ENCODE peak calls at places on chromosome 4, in five cellular contexts. C is GM12878, T is HepG2, D is H1, Z is K562. R is an unnamed sample.

GRCh38 chr4:117777721-117778120 is 256.6 kb upstream of the NDST3 start:
- DNase-seq in T (no peak), Z (no peak), D (no peak), C (no peak), R (no peak)

GRCh38 chr4:103008875-103009729 is 10.4 kb downstream of the SLC9B1 start:
- DNase-seq in D (no peak), Z (peak; percentile 25), C (peak; percentile 46), T (peak; percentile 72), R (peak; percentile 70)

GRCh38 chr4:176778063-176778462 is 14.7 kb downstream of the VEGFC start:
- DNase-seq in T (no peak), D (no peak), Z (no peak), C (no peak), R (peak; percentile 48)

GRCh38 chr4:41216294-41217019 is 2.1 kb upstream of the APBB2 start:
- DNase-seq in Z (peak; percentile 75), T (peak; percentile 84), C (peak; percentile 55), D (peak; percentile 62), R (peak; percentile 87)

GRCh38 chr4:10054571-10055041 is 33.3 kb upstream of the SLC2A9 start:
- DNase-seq in C (no peak), D (no peak), Z (no peak), T (peak; percentile 48), R (no peak)

GRCh38 chr4:82431831-82432230 is 1.4 kb downstream of the ENOPH1 start:
- DNase-seq in Z (no peak), D (no peak), T (no peak), C (no peak), R (no peak)

GRCh38 chr4:183675625-183676024 is 16.5 kb downstream of the TRAPPC11 start:
- DNase-seq in Z (no peak), T (no peak), D (no peak), C (no peak), R (no peak)

GRCh38 chr4:23374280-23374679 is 515.6 kb downstream of the PPARGC1A start:
- DNase-seq in Z (no peak), T (no peak), C (no peak), D (no peak), R (no peak)

GRCh38 chr4:637536-637935 is 12.2 kb downstream of the PDE6B start:
- DNase-seq in Z (no peak), D (no peak), C (no peak), T (no peak), R (no peak)

GRCh38 chr4:22587253-22587652 is 71.4 kb upstream of the ADGRA3 start:
- DNase-seq in Z (no peak), D (no peak), T (no peak), C (no peak), R (no peak)

GRCh38 chr4:6688879-6689505 is 4.7 kb upstream of the S100P start:
- DNase-seq in C (no peak), Z (peak; percentile 71), T (peak; percentile 91), D (no peak), R (peak; percentile 82)

GRCh38 chr4:120071192-120071795 is 4.6 kb upstream of the MAD2L1 start:
- DNase-seq in T (peak; percentile 43), D (no peak), C (no peak), Z (peak; percentile 19), R (peak; percentile 69)

GRCh38 chr4:4284827-4285618 is 4.9 kb downstream of the LYAR start:
- DNase-seq in T (peak; percentile 67), C (no peak), Z (no peak), D (no peak), R (no peak)

GRCh38 chr4:101018836-101019235 is 328.5 kb downstream of the PPP3CA start:
- DNase-seq in T (no peak), Z (no peak), C (peak; percentile 90), D (no peak), R (no peak)

GRCh38 chr4:7121861-7122653 is 54.2 kb upstream of the GRPEL1 start:
- DNase-seq in Z (no peak), D (no peak), C (no peak), T (no peak), R (no peak)

GRCh38 chr4:158821228-158822009 is 52.6 kb downstream of the FNIP2 start:
- DNase-seq in C (no peak), Z (no peak), T (no peak), D (no peak), R (no peak)

GRCh38 chr4:156512622-156513021 is 459.0 kb downstream of the PDGFC start:
- DNase-seq in C (no peak), D (no peak), T (no peak), Z (no peak), R (no peak)

GRCh38 chr4:120466429-120466828 is 399.8 kb upstream of the MAD2L1 start:
- DNase-seq in C (no peak), D (peak; percentile 31), T (no peak), Z (no peak), R (no peak)

GRCh38 chr4:121796283-121796682 is 4.8 kb upstream of the EXOSC9 start:
- DNase-seq in T (no peak), D (no peak), Z (no peak), C (no peak), R (no peak)

GRCh38 chr4:138669479-138670165 is 346.0 kb upstream of the NOCT start:
- DNase-seq in C (no peak), D (no peak), T (no peak), Z (no peak), R (no peak)

GRCh38 chr4:93396274-93396673 is 432.3 kb upstream of the ATOH1 start:
- DNase-seq in Z (no peak), D (no peak), C (no peak), T (no peak), R (no peak)

GRCh38 chr4:55347610-55348228 is 1.7 kb downstream of the SRD5A3 start:
- DNase-seq in T (no peak), Z (no peak), D (no peak), C (no peak), R (no peak)

GRCh38 chr4:149371021-149371420 is 444.6 kb downstream of the IQCM start:
- DNase-seq in C (no peak), Z (no peak), T (peak; percentile 34), D (peak; percentile 7), R (peak; percentile 54)

GRCh38 chr4:154807042-154807630 is 26.1 kb downstream of the RBM46 start:
- DNase-seq in Z (peak; percentile 15), C (peak; percentile 2), D (no peak), T (peak; percentile 4), R (no peak)

GRCh38 chr4:30716158-30716557 is 4.0 kb upstream of the PCDH7 start:
- DNase-seq in Z (no peak), C (no peak), D (no peak), T (peak; percentile 2), R (peak; percentile 14)

GRCh38 chr4:577499-578450 is 1.7 kb upstream of the TMEM271 start:
- DNase-seq in C (no peak), Z (no peak), D (peak; percentile 31), T (peak; percentile 18), R (no peak)

GRCh38 chr4:5751918-5752802 is 41.2 kb downstream of the EVC start:
- DNase-seq in Z (no peak), T (no peak), D (peak; percentile 46), C (no peak), R (no peak)

GRCh38 chr4:129064717-129065116 is 28.6 kb downstream of the SCLT1 start:
- DNase-seq in Z (no peak), T (no peak), C (no peak), D (no peak), R (no peak)

GRCh38 chr4:128287159-128287870 is at the start of gene PGRMC2:
- DNase-seq in T (no peak), Z (peak; percentile 30), C (no peak), D (no peak), R (peak; percentile 48)

GRCh38 chr4:42588909-42589308 is 68.0 kb downstream of the ATP8A1 start:
- DNase-seq in Z (no peak), D (no peak), C (no peak), T (no peak), R (no peak)

GRCh38 chr4:152679414-152680281 is at the start of gene TMEM154:
- DNase-seq in Z (no peak), D (peak; percentile 25), C (no peak), T (no peak), R (peak; percentile 1)

GRCh38 chr4:152680988-152681731 is 1.4 kb upstream of the TMEM154 start:
- DNase-seq in D (no peak), Z (no peak), T (no peak), C (no peak), R (peak; percentile 38)

GRCh38 chr4:152684587-152684986 is 4.8 kb upstream of the TMEM154 start:
- DNase-seq in D (no peak), C (no peak), T (no peak), Z (no peak), R (no peak)

GRCh38 chr4:152684007-152684406 is 4.2 kb upstream of the TMEM154 start:
- DNase-seq in Z (no peak), D (no peak), T (no peak), C (no peak), R (no peak)

GRCh38 chr4:152682143-152682542 is 2.3 kb upstream of the TMEM154 start:
- DNase-seq in D (no peak), Z (no peak), T (no peak), C (no peak), R (no peak)
- TF ChIP-seq HDAC2 in D (no peak), Z (no peak), T (no peak), C (no peak), R (no peak)

DNA sequence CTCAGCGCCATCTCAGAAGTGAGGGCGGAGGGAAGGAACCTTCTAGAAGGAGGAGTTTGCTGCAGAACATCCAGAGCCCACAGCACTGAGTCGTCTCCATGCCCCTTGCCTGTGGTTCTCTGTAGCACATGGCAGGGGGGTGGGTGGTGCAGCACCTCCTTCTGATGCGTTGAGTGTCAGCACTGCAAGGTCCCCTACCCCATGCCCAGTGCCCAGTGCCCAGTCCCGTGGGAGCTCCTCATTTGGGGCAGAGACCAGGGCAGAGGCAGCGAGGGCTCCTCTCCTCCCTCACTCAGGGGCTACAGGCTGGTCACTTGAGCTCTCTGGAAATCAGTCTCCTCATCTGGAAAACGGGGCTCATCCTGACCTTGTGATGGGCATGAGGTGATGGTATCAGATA is 78.1 kb downstream of the HTRA3 start:
- DNase-seq in D (no peak), T (no peak), Z (no peak), C (no peak), R (no peak)
- TF ChIP-seq MAX in D (no peak), T (no peak), Z (no peak), C (no peak), R (no peak)

GRCh38 chr4:25370242-25370641 is 6.8 kb upstream of the ANAPC4 start:
- DNase-seq in C (no peak), Z (no peak), T (no peak), D (no peak), R (no peak)

GRCh38 chr4:25367004-25367621 is 9.9 kb upstream of the ANAPC4 start:
- DNase-seq in C (no peak), T (no peak), Z (no peak), D (no peak), R (no peak)

GRCh38 chr4:25368315-25368714 is 8.7 kb upstream of the ANAPC4 start:
- DNase-seq in D (no peak), C (no peak), Z (no peak), T (peak; percentile 24), R (no peak)

DNA sequence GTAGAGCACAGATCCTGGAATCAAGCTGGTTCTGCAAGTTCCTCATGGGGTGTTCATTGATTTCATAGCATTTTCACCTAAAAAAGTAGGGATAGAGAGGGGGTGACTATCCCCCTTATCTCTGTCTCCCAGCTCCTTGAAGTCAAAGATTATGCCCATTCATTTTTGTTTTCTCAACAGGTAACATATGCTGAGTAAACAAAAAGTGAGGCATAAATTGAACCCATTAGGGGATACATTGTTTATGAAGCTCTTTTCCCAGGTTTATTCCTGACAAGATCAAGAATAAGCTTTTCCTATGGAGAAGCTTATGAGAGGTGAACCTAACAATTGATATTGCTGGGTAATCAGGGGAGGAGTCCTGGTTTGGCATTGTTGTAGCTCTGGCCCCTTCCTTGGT is 9.2 kb upstream of the ANAPC4 start:
- DNase-seq in T (no peak), C (no peak), D (no peak), Z (no peak), R (no peak)
- TF ChIP-seq HDAC2 in T (no peak), C (no peak), D (no peak), Z (no peak), R (no peak)

GRCh38 chr4:96767815-96768480 is 928.1 kb downstream of the PDHA2 start:
- DNase-seq in C (no peak), Z (no peak), T (no peak), D (no peak), R (no peak)
- TF ChIP-seq MAX in C (no peak), Z (no peak), T (no peak), D (no peak), R (no peak)

R was measured in A549.